ENCODE peak calls at places on chromosomes 3 and 15, in five cellular contexts. One of them, this sample, is unnamed.

GRCh38 chr3:126287536-126288181 is 69.5 kb downstream of the KLF15 start:
- DNase-seq in activated T-helper 2 cell treated with anti-CD3 and anti-CD28 coated beads, Interferon-gamma antibody, Interleukin-2, Interleukin-4, amounts not matched to agents 10 μg/mL and 5 μg/mL and 100 μg/mL, durations not matched to agents 14 hours and 24 hours and 36 hours: no peak
- DNase-seq in right lobe of liver: peak
- DNase-seq in progenitor cell of endocrine pancreas: no peak
- DNase-seq in sigmoid colon: peak
- DNase-seq in this sample: no peak

GRCh38 chr3:129004639-129005295 is 3.7 kb downstream of the EFCC1 start:
- DNase-seq in progenitor cell of endocrine pancreas: no peak
- DNase-seq in right lobe of liver: no peak
- DNase-seq in activated T-helper 2 cell treated with anti-CD3 and anti-CD28 coated beads, Interferon-gamma antibody, Interleukin-2, Interleukin-4, amounts not matched to agents 10 μg/mL and 5 μg/mL and 100 μg/mL, durations not matched to agents 14 hours and 24 hours and 36 hours: no peak
- DNase-seq in sigmoid colon: no peak
- DNase-seq in this sample: no peak

GRCh38 chr3:140035856-140036255 is 100.9 kb downstream of the CLSTN2 start:
- DNase-seq in progenitor cell of endocrine pancreas: no peak
- DNase-seq in right lobe of liver: no peak
- DNase-seq in activated T-helper 2 cell treated with anti-CD3 and anti-CD28 coated beads, Interferon-gamma antibody, Interleukin-2, Interleukin-4, amounts not matched to agents 10 μg/mL and 5 μg/mL and 100 μg/mL, durations not matched to agents 14 hours and 24 hours and 36 hours: no peak
- DNase-seq in sigmoid colon: no peak
- DNase-seq in this sample: no peak

GRCh38 chr15:31280037-31280830 is 46.4 kb upstream of the KLF13 start:
- DNase-seq in right lobe of liver: peak
- DNase-seq in activated T-helper 2 cell treated with anti-CD3 and anti-CD28 coated beads, Interferon-gamma antibody, Interleukin-2, Interleukin-4, amounts not matched to agents 10 μg/mL and 5 μg/mL and 100 μg/mL, durations not matched to agents 14 hours and 24 hours and 36 hours: peak
- DNase-seq in sigmoid colon: peak
- DNase-seq in progenitor cell of endocrine pancreas: peak
- DNase-seq in this sample: no peak

GRCh38 chr3:52446631-52447511 is 2.0 kb upstream of the SEMA3G start:
- DNase-seq in progenitor cell of endocrine pancreas: peak
- DNase-seq in sigmoid colon: peak
- DNase-seq in activated T-helper 2 cell treated with anti-CD3 and anti-CD28 coated beads, Interferon-gamma antibody, Interleukin-2, Interleukin-4, amounts not matched to agents 10 μg/mL and 5 μg/mL and 100 μg/mL, durations not matched to agents 14 hours and 24 hours and 36 hours: peak
- DNase-seq in right lobe of liver: no peak
- DNase-seq in this sample: peak

GRCh38 chr3:173395073-173395411 is 2.5 kb upstream of the NLGN1 start:
- DNase-seq in progenitor cell of endocrine pancreas: no peak
- DNase-seq in sigmoid colon: no peak
- DNase-seq in activated T-helper 2 cell treated with anti-CD3 and anti-CD28 coated beads, Interferon-gamma antibody, Interleukin-2, Interleukin-4, amounts not matched to agents 10 μg/mL and 5 μg/mL and 100 μg/mL, durations not matched to agents 14 hours and 24 hours and 36 hours: no peak
- DNase-seq in right lobe of liver: no peak
- DNase-seq in this sample: no peak

GRCh38 chr15:65653341-65653740 is 31.6 kb downstream of the SLC24A1 start:
- DNase-seq in activated T-helper 2 cell treated with anti-CD3 and anti-CD28 coated beads, Interferon-gamma antibody, Interleukin-2, Interleukin-4, amounts not matched to agents 10 μg/mL and 5 μg/mL and 100 μg/mL, durations not matched to agents 14 hours and 24 hours and 36 hours: no peak
- DNase-seq in sigmoid colon: no peak
- DNase-seq in right lobe of liver: no peak
- DNase-seq in progenitor cell of endocrine pancreas: no peak
- DNase-seq in this sample: no peak

GRCh38 chr15:99976811-99977271 is 243.6 kb upstream of the LYSMD4 start:
- DNase-seq in sigmoid colon: no peak
- DNase-seq in progenitor cell of endocrine pancreas: no peak
- DNase-seq in right lobe of liver: no peak
- DNase-seq in activated T-helper 2 cell treated with anti-CD3 and anti-CD28 coated beads, Interferon-gamma antibody, Interleukin-2, Interleukin-4, amounts not matched to agents 10 μg/mL and 5 μg/mL and 100 μg/mL, durations not matched to agents 14 hours and 24 hours and 36 hours: no peak
- DNase-seq in this sample: no peak

GRCh38 chr3:143203848-143204247 is 84.3 kb downstream of the CHST2 start:
- DNase-seq in activated T-helper 2 cell treated with anti-CD3 and anti-CD28 coated beads, Interferon-gamma antibody, Interleukin-2, Interleukin-4, amounts not matched to agents 10 μg/mL and 5 μg/mL and 100 μg/mL, durations not matched to agents 14 hours and 24 hours and 36 hours: no peak
- DNase-seq in progenitor cell of endocrine pancreas: no peak
- DNase-seq in sigmoid colon: no peak
- DNase-seq in right lobe of liver: no peak
- DNase-seq in this sample: no peak

GRCh38 chr15:88664151-88664778 is 25.4 kb downstream of the ISG20 start:
- DNase-seq in activated T-helper 2 cell treated with anti-CD3 and anti-CD28 coated beads, Interferon-gamma antibody, Interleukin-2, Interleukin-4, amounts not matched to agents 10 μg/mL and 5 μg/mL and 100 μg/mL, durations not matched to agents 14 hours and 24 hours and 36 hours: no peak
- DNase-seq in progenitor cell of endocrine pancreas: no peak
- DNase-seq in right lobe of liver: no peak
- DNase-seq in sigmoid colon: peak
- DNase-seq in this sample: no peak

GRCh38 chr15:75835990-75836952 is 7.0 kb upstream of the UBE2Q2 start:
- DNase-seq in right lobe of liver: no peak
- DNase-seq in progenitor cell of endocrine pancreas: no peak
- DNase-seq in activated T-helper 2 cell treated with anti-CD3 and anti-CD28 coated beads, Interferon-gamma antibody, Interleukin-2, Interleukin-4, amounts not matched to agents 10 μg/mL and 5 μg/mL and 100 μg/mL, durations not matched to agents 14 hours and 24 hours and 36 hours: no peak
- DNase-seq in sigmoid colon: no peak
- DNase-seq in this sample: no peak

GRCh38 chr3:632571-633170 is 436.1 kb downstream of the CHL1 start:
- DNase-seq in right lobe of liver: peak
- DNase-seq in sigmoid colon: no peak
- DNase-seq in activated T-helper 2 cell treated with anti-CD3 and anti-CD28 coated beads, Interferon-gamma antibody, Interleukin-2, Interleukin-4, amounts not matched to agents 10 μg/mL and 5 μg/mL and 100 μg/mL, durations not matched to agents 14 hours and 24 hours and 36 hours: no peak
- DNase-seq in progenitor cell of endocrine pancreas: peak
- DNase-seq in this sample: peak

This sample was measured in NCI-H1048.